ENCODE peak calls at places on chromosome 17, in four cellular contexts. I, V, L and N are unnamed samples.

GRCh38 chr17:18319604-18320256 is 4.6 kb downstream of the SMCR8 start:
- DNase-seq in L (no peak), I (peak; percentile 55), V (no peak), N (peak; percentile 28)

GRCh38 chr17:33506889-33507650 is 214.0 kb upstream of the ASIC2 start:
- DNase-seq in L (no peak), I (no peak), V (no peak), N (peak; percentile 60)

GRCh38 chr17:49616546-49617205 is 41.0 kb downstream of the NXPH3 start:
- DNase-seq in L (no peak), V (no peak), I (no peak), N (no peak)

GRCh38 chr17:34357398-34357797 is 1.1 kb downstream of the CCL13 start:
- DNase-seq in I (no peak), L (no peak), V (no peak), N (no peak)

GRCh38 chr17:67490471-67490870 is 113.4 kb downstream of the PITPNC1 start:
- DNase-seq in L (no peak), I (no peak), V (no peak), N (no peak)

GRCh38 chr17:63838586-63839184 is 3.8 kb downstream of the SMARCD2 start:
- DNase-seq in V (peak; percentile 34), I (peak; percentile 33), L (peak; percentile 57), N (no peak)

GRCh38 chr17:82495844-82496528 is 23.5 kb upstream of the FOXK2 start:
- DNase-seq in I (no peak), L (no peak), V (peak; percentile 96), N (no peak)

GRCh38 chr17:74713199-74713755 is 554 bp upstream of the CD300LF start:
- DNase-seq in L (no peak), I (no peak), V (no peak), N (no peak)

GRCh38 chr17:13584701-13585080 is 17.0 kb downstream of the HS3ST3A1 start:
- DNase-seq in L (no peak), I (peak; percentile 61), V (no peak), N (peak; percentile 99)

GRCh38 chr17:30554839-30555751 is 77.9 kb downstream of the GOSR1 start:
- DNase-seq in L (no peak), I (peak; percentile 42), V (no peak), N (peak; percentile 38)

GRCh38 chr17:82950525-82951102 is 110.8 kb upstream of the ZNF750 start:
- DNase-seq in I (no peak), V (no peak), L (no peak), N (no peak)

GRCh38 chr17:27457405-27457730 is 1.1 kb downstream of the KSR1 start:
- DNase-seq in L (no peak), V (no peak), I (no peak), N (no peak)

GRCh38 chr17:915416-916201 is 64.0 kb downstream of the NXN start:
- DNase-seq in I (no peak), L (no peak), V (peak; percentile 76), N (no peak)

GRCh38 chr17:59626756-59627155 is 7.1 kb downstream of the CLTC start:
- DNase-seq in I (no peak), L (no peak), V (no peak), N (no peak)

GRCh38 chr17:40442392-40443195 is 656 bp upstream of the IGFBP4 start:
- DNase-seq in I (no peak), V (peak; percentile 34), L (no peak), N (no peak)

GRCh38 chr17:4968166-4968915 is 724 bp upstream of the SPAG7 start:
- DNase-seq in V (no peak), L (no peak), I (no peak), N (no peak)

GRCh38 chr17:29291163-29291752 is 2.7 kb downstream of the NUFIP2 start:
- DNase-seq in L (peak; percentile 41), I (peak; percentile 68), V (peak; percentile 42), N (peak; percentile 82)

GRCh38 chr17:4604111-4604644 is 19.8 kb downstream of the SMTNL2 start:
- DNase-seq in L (no peak), V (no peak), I (peak; percentile 13), N (no peak)

GRCh38 chr17:16406742-16407674 is 8.4 kb upstream of the TRPV2 start:
- DNase-seq in V (no peak), I (no peak), L (peak; percentile 76), N (no peak)

GRCh38 chr17:30021708-30022317 is 80.4 kb downstream of the EFCAB5 start:
- DNase-seq in V (no peak), I (peak; percentile 37), L (peak; percentile 18), N (peak; percentile 73)

GRCh38 chr17:43171761-43172487 is 910 bp downstream of the NBR1 start:
- DNase-seq in V (peak; percentile 22), L (no peak), I (peak; percentile 97), N (peak; percentile 92)

GRCh38 chr17:7989781-7990655 is 12.4 kb upstream of the GUCY2D start:
- DNase-seq in V (peak; percentile 19), I (peak; percentile 52), L (peak; percentile 83), N (peak; percentile 63)

GRCh38 chr17:82031303-82031884 is at the start of gene RAC3:
- DNase-seq in L (no peak), I (no peak), V (no peak), N (no peak)

GRCh38 chr17:31494259-31495048 is 103.0 kb downstream of the RAB11FIP4 start:
- DNase-seq in I (no peak), L (no peak), V (no peak), N (peak; percentile 27)